ENCODE peak calls at places on chromosome 16, in eight cellular contexts. One of them, this sample, is unnamed.
A peak's percentile ranks its signal among the peaks of the same experiment; 100 is the strongest.

GRCh38 chr16:75789237-75789636 is 62.9 kb upstream of the CPHXL start:
- DNase-seq in fibroblast of pulmonary artery: peak; percentile 67
- DNase-seq in AG04450: peak; percentile 4
- DNase-seq in T-helper 2 cell: no peak
- DNase-seq in heart right ventricle: peak; percentile 9
- DNase-seq in GM19239: peak; percentile 31
- DNase-seq in RWPE2: no peak
- DNase-seq in amygdala: no peak
- DNase-seq in this sample: peak; percentile 21

GRCh38 chr16:81625544-81626152 is 153.4 kb upstream of the PLCG2 start:
- DNase-seq in fibroblast of pulmonary artery: peak; percentile 49
- DNase-seq in AG04450: no peak
- DNase-seq in T-helper 2 cell: no peak
- DNase-seq in heart right ventricle: peak; percentile 59
- DNase-seq in GM19239: peak; percentile 36
- DNase-seq in RWPE2: no peak
- DNase-seq in amygdala: no peak
- DNase-seq in this sample: no peak

GRCh38 chr16:3907586-3907985 is 27.1 kb upstream of the CREBBP start:
- DNase-seq in fibroblast of pulmonary artery: no peak
- DNase-seq in AG04450: no peak
- DNase-seq in T-helper 2 cell: no peak
- DNase-seq in heart right ventricle: no peak
- DNase-seq in GM19239: no peak
- DNase-seq in RWPE2: peak; percentile 11
- DNase-seq in amygdala: no peak
- DNase-seq in this sample: no peak

GRCh38 chr16:27241658-27242057 is 26.9 kb downstream of the NSMCE1 start:
- DNase-seq in fibroblast of pulmonary artery: no peak
- DNase-seq in AG04450: no peak
- DNase-seq in T-helper 2 cell: no peak
- DNase-seq in heart right ventricle: no peak
- DNase-seq in GM19239: no peak
- DNase-seq in RWPE2: no peak
- DNase-seq in amygdala: no peak
- DNase-seq in this sample: no peak

GRCh38 chr16:53900678-53901077 is 196.7 kb downstream of the FTO start:
- DNase-seq in fibroblast of pulmonary artery: no peak
- DNase-seq in AG04450: no peak
- DNase-seq in T-helper 2 cell: no peak
- DNase-seq in heart right ventricle: no peak
- DNase-seq in GM19239: no peak
- DNase-seq in RWPE2: no peak
- DNase-seq in amygdala: no peak
- DNase-seq in this sample: no peak

GRCh38 chr16:22317625-22318024 is 20.4 kb downstream of the POLR3E start:
- DNase-seq in fibroblast of pulmonary artery: no peak
- DNase-seq in AG04450: no peak
- DNase-seq in T-helper 2 cell: no peak
- DNase-seq in heart right ventricle: no peak
- DNase-seq in GM19239: no peak
- DNase-seq in RWPE2: no peak
- DNase-seq in amygdala: no peak
- DNase-seq in this sample: no peak

GRCh38 chr16:65771707-65772106 is 594.8 kb upstream of the CDH5 start:
- DNase-seq in fibroblast of pulmonary artery: no peak
- DNase-seq in AG04450: no peak
- DNase-seq in T-helper 2 cell: no peak
- DNase-seq in heart right ventricle: no peak
- DNase-seq in GM19239: no peak
- DNase-seq in RWPE2: no peak
- DNase-seq in amygdala: no peak
- DNase-seq in this sample: no peak

GRCh38 chr16:35599429-35600165 is 2140.2 kb downstream of the TP53TG3F start:
- DNase-seq in fibroblast of pulmonary artery: no peak
- DNase-seq in AG04450: no peak
- DNase-seq in T-helper 2 cell: no peak
- DNase-seq in heart right ventricle: no peak
- DNase-seq in GM19239: no peak
- DNase-seq in RWPE2: no peak
- DNase-seq in amygdala: no peak
- DNase-seq in this sample: no peak

GRCh38 chr16:56547120-56547948 is 17.5 kb upstream of the MT4 start:
- DNase-seq in fibroblast of pulmonary artery: peak; percentile 56
- DNase-seq in AG04450: peak; percentile 55
- DNase-seq in T-helper 2 cell: no peak
- DNase-seq in heart right ventricle: no peak
- DNase-seq in GM19239: no peak
- DNase-seq in RWPE2: no peak
- DNase-seq in amygdala: no peak
- DNase-seq in this sample: no peak

This sample was measured in CD8-positive, alpha-beta memory T cell.